ENCODE peak calls at places on chromosome 1, in seven cellular contexts. J is CD8-positive, alpha-beta memory T cell; K is tibial artery; V is stimulated activated CD4-positive, alpha-beta T cell treated with anti-CD3 and anti-CD28 coated beads, Interleukin-4, amount 100 ng/mL, for 1 hour; H is EL; F is GM12891; T is myocyte. Q is an unnamed sample.

GRCh38 chr1:48248356-48248755 is 25.8 kb downstream of the SLC5A9 start:
- DNase-seq in J (no peak), K (no peak), V (no peak), H (no peak), F (no peak), T (no peak), Q (no peak)

GRCh38 chr1:189424746-189425331 is 1052.8 kb downstream of the BRINP3 start:
- DNase-seq in J (no peak), K (no peak), V (no peak), H (peak; percentile 7), F (no peak), T (no peak), Q (peak; percentile 28)

GRCh38 chr1:214604543-214604942 is 1.5 kb downstream of the CENPF start:
- DNase-seq in J (no peak), K (no peak), V (no peak), H (peak; percentile 68), F (no peak), T (peak; percentile 27), Q (no peak)

GRCh38 chr1:81550753-81551152 is 250.0 kb upstream of the ADGRL2 start:
- DNase-seq in J (no peak), K (no peak), V (no peak), H (no peak), F (no peak), T (no peak), Q (peak; percentile 24)

GRCh38 chr1:58395355-58395754 is 151.2 kb downstream of the OMA1 start:
- DNase-seq in J (no peak), K (no peak), V (no peak), H (peak; percentile 96), F (no peak), T (peak; percentile 78), Q (peak; percentile 93)

GRCh38 chr1:114033219-114033706 is 54.0 kb downstream of the OLFML3 start:
- DNase-seq in J (peak; percentile 2), K (no peak), V (no peak), H (peak; percentile 9), F (no peak), T (peak; percentile 32), Q (peak; percentile 21)

GRCh38 chr1:210883821-210884220 is 250.1 kb downstream of the KCNH1 start:
- DNase-seq in J (no peak), K (no peak), V (no peak), H (peak; percentile 81), F (no peak), T (peak; percentile 76), Q (peak; percentile 63)

GRCh38 chr1:64453695-64454094 is 16.2 kb upstream of the CACHD1 start:
- DNase-seq in J (no peak), K (no peak), V (no peak), H (no peak), F (no peak), T (no peak), Q (no peak)

GRCh38 chr1:5423109-5423508 is 569.1 kb downstream of the NPHP4 start:
- DNase-seq in J (peak; percentile 29), K (no peak), V (peak; percentile 11), H (no peak), F (no peak), T (no peak), Q (no peak)

GRCh38 chr1:215860833-215861232 is 293.7 kb downstream of the KCTD3 start:
- DNase-seq in J (no peak), K (no peak), V (no peak), H (no peak), F (no peak), T (no peak), Q (no peak)

GRCh38 chr1:32470991-32471694 is 6.3 kb downstream of the ZBTB8B start:
- DNase-seq in J (no peak), K (peak; percentile 51), V (peak; percentile 11), H (no peak), F (peak; percentile 56), T (no peak), Q (no peak)

GRCh38 chr1:15381805-15382204 is 27.9 kb upstream of the EFHD2 start:
- DNase-seq in J (no peak), K (no peak), V (no peak), H (no peak), F (no peak), T (no peak), Q (no peak)

GRCh38 chr1:179083031-179083345 is 1.1 kb downstream of the TOR3A start:
- DNase-seq in J (peak; percentile 25), K (no peak), V (no peak), H (peak; percentile 57), F (no peak), T (no peak), Q (no peak)

GRCh38 chr1:174965006-174965971 is 34.5 kb upstream of the CACYBP start:
- DNase-seq in J (peak; percentile 63), K (no peak), V (no peak), H (no peak), F (no peak), T (no peak), Q (no peak)

GRCh38 chr1:29123871-29124365 is at the start of gene TMEM200B:
- DNase-seq in J (no peak), K (no peak), V (no peak), H (peak; percentile 48), F (no peak), T (no peak), Q (peak; percentile 29)

GRCh38 chr1:94418664-94419655 is 771 bp downstream of the ABCD3 start:
- DNase-seq in J (no peak), K (peak; percentile 71), V (peak; percentile 2), H (peak; percentile 68), F (peak; percentile 20), T (peak; percentile 77), Q (peak; percentile 71)

GRCh38 chr1:244065960-244066388 is 14.9 kb downstream of the ZBTB18 start:
- DNase-seq in J (no peak), K (no peak), V (no peak), H (peak; percentile 55), F (no peak), T (peak; percentile 27), Q (no peak)

GRCh38 chr1:41455479-41456271 is 28.8 kb downstream of the EDN2 start:
- DNase-seq in J (no peak), K (peak; percentile 72), V (no peak), H (peak; percentile 55), F (no peak), T (peak; percentile 68), Q (peak; percentile 73)

GRCh38 chr1:201739492-201740085 is 89.4 kb upstream of the IPO9 start:
- DNase-seq in J (peak; percentile 62), K (peak; percentile 79), V (peak; percentile 60), H (no peak), F (peak; percentile 55), T (no peak), Q (no peak)

GRCh38 chr1:161188381-161188780 is 10.5 kb downstream of the ADAMTS4 start:
- DNase-seq in J (no peak), K (peak; percentile 4), V (no peak), H (no peak), F (no peak), T (no peak), Q (no peak)